ENCODE peak calls at places on chromosome 19, in eight cellular contexts. V, X, C, Q, E, A, L and Z are unnamed samples.

GRCh38 chr19:38199340-38199739 is 24.7 kb downstream of the DPF1 start:
- DNase-seq in Q (no peak), V (no peak), E (no peak), A (no peak), X (no peak), L (no peak), C (no peak), Z (no peak)

GRCh38 chr19:50555447-50556235 is 12.6 kb downstream of the LRRC4B start:
- DNase-seq in X (no peak), Q (no peak), C (no peak), E (no peak), A (no peak), L (no peak), V (no peak), Z (no peak)

GRCh38 chr19:50514346-50515167 is 844 bp upstream of the ASPDH start:
- DNase-seq in C (peak; percentile 63), L (peak; percentile 80), Q (no peak), A (no peak), E (no peak), X (no peak), V (no peak), Z (peak; percentile 28)

GRCh38 chr19:1069009-1069779 is 2.2 kb downstream of the ARHGAP45 start:
- DNase-seq in Q (no peak), A (peak; percentile 23), X (no peak), C (no peak), E (peak; percentile 93), L (peak; percentile 37), V (peak; percentile 81), Z (no peak)

GRCh38 chr19:47107201-47107952 is 6.2 kb downstream of the ZC3H4 start:
- DNase-seq in C (peak; percentile 6), E (no peak), X (no peak), Q (no peak), A (no peak), V (no peak), L (peak; percentile 63), Z (no peak)

GRCh38 chr19:1221141-1221903 is 15.7 kb downstream of the STK11 start:
- DNase-seq in C (peak; percentile 52), V (peak; percentile 75), Q (no peak), X (no peak), L (peak; percentile 74), A (peak; percentile 44), E (no peak), Z (peak; percentile 83)

GRCh38 chr19:54325194-54325621 is 12.2 kb upstream of the LILRA5 start:
- DNase-seq in L (peak; percentile 66), X (no peak), Q (no peak), A (no peak), E (peak; percentile 54), C (peak; percentile 9), V (no peak), Z (no peak)

GRCh38 chr19:46975918-46976782 is 43.5 kb upstream of the NPAS1 start:
- DNase-seq in X (peak; percentile 93), V (peak; percentile 91), L (peak; percentile 87), Q (peak; percentile 95), A (peak; percentile 100), C (peak; percentile 42), E (peak; percentile 99), Z (peak; percentile 98)

GRCh38 chr19:18153555-18154134 is 682 bp downstream of the PIK3R2 start:
- DNase-seq in X (no peak), L (peak; percentile 34), Q (no peak), C (no peak), V (peak; percentile 39), E (no peak), A (peak; percentile 36), Z (no peak)

GRCh38 chr19:30064021-30064699 is 122.1 kb downstream of the URI1 start:
- DNase-seq in L (no peak), V (peak; percentile 11), Q (no peak), A (no peak), C (no peak), X (no peak), E (peak; percentile 57), Z (peak; percentile 40)

GRCh38 chr19:46783670-46784069 is 4.7 kb downstream of the SLC1A5 start:
- DNase-seq in V (no peak), E (no peak), C (no peak), A (no peak), Q (no peak), L (no peak), X (no peak), Z (no peak)

GRCh38 chr19:32873560-32873959 is 4.0 kb upstream of the SLC7A9 start:
- DNase-seq in A (no peak), E (peak; percentile 68), C (no peak), L (no peak), V (no peak), X (no peak), Q (no peak), Z (no peak)

GRCh38 chr19:19410553-19411550 is 5.4 kb downstream of the GATAD2A start:
- DNase-seq in E (no peak), A (no peak), C (no peak), L (no peak), X (no peak), V (no peak), Q (no peak), Z (no peak)

GRCh38 chr19:16066611-16067104 is 9.6 kb upstream of the TPM4 start:
- DNase-seq in E (peak; percentile 85), A (no peak), C (no peak), X (no peak), Q (peak; percentile 45), L (no peak), V (peak; percentile 43), Z (no peak)

GRCh38 chr19:42109896-42110295 is 22.4 kb downstream of the POU2F2 start:
- DNase-seq in Q (no peak), X (no peak), L (no peak), A (no peak), E (no peak), C (no peak), V (no peak), Z (no peak)

GRCh38 chr19:29497241-29497640 is 28.6 kb upstream of the VSTM2B start:
- DNase-seq in V (no peak), C (no peak), X (no peak), A (no peak), E (peak; percentile 43), L (no peak), Q (no peak), Z (no peak)

GRCh38 chr19:7224205-7224833 is 69.9 kb downstream of the INSR start:
- DNase-seq in X (no peak), A (peak; percentile 79), Q (peak; percentile 56), V (no peak), L (peak; percentile 49), C (peak; percentile 17), E (peak; percentile 91), Z (peak; percentile 90)

GRCh38 chr19:47272448-47273312 is 2.0 kb upstream of the INAFM1 start:
- DNase-seq in A (peak; percentile 34), X (peak; percentile 36), E (peak; percentile 93), L (peak; percentile 16), C (no peak), Q (peak; percentile 37), V (peak; percentile 62), Z (peak; percentile 86)

GRCh38 chr19:35040826-35041547 is 534 bp upstream of the HPN start:
- DNase-seq in A (peak; percentile 94), E (peak; percentile 97), Q (peak; percentile 69), L (peak; percentile 53), V (peak; percentile 91), X (no peak), C (peak; percentile 30), Z (peak; percentile 94)

GRCh38 chr19:12840091-12841079 is 2.1 kb downstream of the MAST1 start:
- DNase-seq in Q (peak; percentile 46), C (no peak), A (peak; percentile 39), L (no peak), V (no peak), X (peak; percentile 19), E (no peak), Z (no peak)

GRCh38 chr19:13031917-13032623 is 36.8 kb downstream of the NFIX start:
- DNase-seq in C (peak; percentile 54), X (no peak), E (no peak), L (peak; percentile 85), V (no peak), Q (no peak), A (peak; percentile 81), Z (no peak)

GRCh38 chr19:6856749-6857372 is 30.5 kb upstream of the ADGRE1 start:
- DNase-seq in L (no peak), E (no peak), X (no peak), Q (no peak), V (no peak), A (no peak), C (no peak), Z (no peak)

GRCh38 chr19:6587998-6588507 is 2.9 kb downstream of the CD70 start:
- DNase-seq in V (no peak), E (no peak), A (no peak), X (no peak), C (no peak), L (no peak), Q (no peak), Z (no peak)

GRCh38 chr19:51097166-51097736 is 11.0 kb downstream of the CTU1 start:
- DNase-seq in C (peak; percentile 13), A (peak; percentile 75), E (no peak), X (no peak), Q (peak; percentile 68), L (peak; percentile 9), V (peak; percentile 60), Z (peak; percentile 74)

GRCh38 chr19:28049875-28050274 is 1163.1 kb downstream of the UQCRFS1 start:
- DNase-seq in L (no peak), A (no peak), Q (no peak), C (no peak), V (no peak), E (no peak), X (no peak), Z (no peak)

GRCh38 chr19:3061214-3062161 is 807 bp downstream of the TLE5 start:
- DNase-seq in C (peak; percentile 37), A (peak; percentile 64), E (peak; percentile 92), Q (peak; percentile 54), V (peak; percentile 78), L (peak; percentile 67), X (no peak), Z (peak; percentile 84)

GRCh38 chr19:46862974-46863632 is 2.3 kb downstream of the ARHGAP35 start:
- DNase-seq in Q (no peak), E (peak; percentile 83), X (no peak), A (no peak), V (no peak), L (no peak), C (no peak), Z (peak; percentile 40)

GRCh38 chr19:28887920-28888618 is 324.9 kb downstream of the UQCRFS1 start:
- DNase-seq in A (no peak), C (no peak), L (no peak), E (no peak), X (no peak), V (no peak), Q (no peak), Z (no peak)

GRCh38 chr19:34265221-34265650 is 10.9 kb downstream of the GARRE1 start:
- DNase-seq in C (no peak), X (no peak), Q (no peak), A (peak; percentile 52), V (peak; percentile 56), E (peak; percentile 86), L (no peak), Z (no peak)

GRCh38 chr19:7505682-7506384 is 10.1 kb upstream of the ZNF358 start:
- DNase-seq in L (no peak), Q (no peak), V (no peak), X (no peak), E (no peak), C (no peak), A (no peak), Z (peak; percentile 64)

GRCh38 chr19:51628153-51628939 is 1.9 kb downstream of the SIGLEC5 start:
- DNase-seq in V (no peak), X (no peak), E (peak; percentile 43), C (no peak), Q (no peak), L (no peak), A (no peak), Z (no peak)

GRCh38 chr19:54478677-54479266 is 5.7 kb upstream of the CDC42EP5 start:
- DNase-seq in A (no peak), E (no peak), Q (no peak), V (no peak), X (no peak), L (no peak), C (no peak), Z (no peak)

GRCh38 chr19:21568816-21569496 is 63.6 kb downstream of the ZNF429 start:
- DNase-seq in Q (peak; percentile 74), V (peak; percentile 97), A (peak; percentile 95), X (peak; percentile 66), C (peak; percentile 50), L (peak; percentile 93), E (peak; percentile 94), Z (peak; percentile 94)